ENCODE peak calls at places on chromosomes 16 and 17, in eight cellular contexts. B is cardiac muscle cell, Z is CMK, E is tibial artery, S is anterior cingulate cortex, C is NCI-H1092, F is EH, T is substantia nigra. L is an unnamed sample.

GRCh38 chr17:6027342-6028024 is 42.7 kb upstream of the WSCD1 start:
- DNase-seq in B (no peak), Z (no peak), E (no peak), S (no peak), C (no peak), F (no peak), T (no peak), L (no peak)

GRCh38 chr17:67151717-67152116 is 93.3 kb downstream of the HELZ start:
- DNase-seq in B (peak; percentile 12), Z (no peak), E (no peak), S (no peak), C (no peak), F (peak; percentile 81), T (no peak), L (no peak)

GRCh38 chr16:57355898-57356414 is 2.6 kb upstream of the CCL22 start:
- DNase-seq in B (no peak), Z (no peak), E (no peak), S (no peak), C (no peak), F (no peak), T (no peak), L (no peak)

GRCh38 chr16:2089676-2090480 is 42.1 kb downstream of the TSC2 start:
- DNase-seq in B (no peak), Z (no peak), E (no peak), S (no peak), C (no peak), F (no peak), T (no peak), L (no peak)

GRCh38 chr17:19018600-19018950 is 14.0 kb upstream of the FAM83G start:
- DNase-seq in B (no peak), Z (no peak), E (no peak), S (no peak), C (no peak), F (no peak), T (no peak), L (no peak)

GRCh38 chr17:72424505-72425117 is 303.8 kb downstream of the SOX9 start:
- DNase-seq in B (no peak), Z (no peak), E (no peak), S (no peak), C (no peak), F (no peak), T (no peak), L (no peak)

GRCh38 chr16:84806256-84806889 is 13.4 kb upstream of the CRISPLD2 start:
- DNase-seq in B (peak; percentile 89), Z (peak; percentile 9), E (no peak), S (no peak), C (no peak), F (peak; percentile 97), T (no peak), L (peak; percentile 16)

GRCh38 chr17:75516619-75517276 is 420 bp downstream of the TSEN54 start:
- DNase-seq in B (peak; percentile 27), Z (no peak), E (no peak), S (no peak), C (no peak), F (peak; percentile 38), T (no peak), L (no peak)

GRCh38 chr17:46962374-46962790 is 16.7 kb downstream of the RPRML start:
- DNase-seq in B (peak; percentile 90), Z (no peak), E (peak; percentile 15), S (no peak), C (no peak), F (peak; percentile 84), T (no peak), L (no peak)

GRCh38 chr16:72873853-72874252 is 174.1 kb downstream of the ZFHX3 start:
- DNase-seq in B (no peak), Z (no peak), E (peak; percentile 11), S (no peak), C (no peak), F (no peak), T (no peak), L (no peak)

GRCh38 chr16:12500771-12501170 is 302.9 kb downstream of the CPPED1 start:
- DNase-seq in B (no peak), Z (no peak), E (no peak), S (no peak), C (no peak), F (no peak), T (no peak), L (no peak)

GRCh38 chr16:22152316-22152715 is 10.0 kb upstream of the SDR42E2 start:
- DNase-seq in B (no peak), Z (no peak), E (no peak), S (no peak), C (no peak), F (no peak), T (no peak), L (no peak)

GRCh38 chr17:30922235-30922993 is 669 bp downstream of the ADAP2 start:
- DNase-seq in B (no peak), Z (no peak), E (peak; percentile 66), S (no peak), C (no peak), F (peak; percentile 9), T (no peak), L (no peak)

GRCh38 chr17:50198026-50198669 is 3.3 kb downstream of the COL1A1 start:
- DNase-seq in B (peak; percentile 79), Z (no peak), E (peak; percentile 86), S (no peak), C (no peak), F (peak; percentile 77), T (no peak), L (peak; percentile 33)

GRCh38 chr17:16617481-16618060 is 36.1 kb downstream of the ZNF624 start:
- DNase-seq in B (no peak), Z (no peak), E (no peak), S (no peak), C (no peak), F (no peak), T (no peak), L (no peak)

GRCh38 chr17:62188713-62189112 is 123.6 kb upstream of the MED13 start:
- DNase-seq in B (no peak), Z (no peak), E (no peak), S (no peak), C (no peak), F (no peak), T (no peak), L (no peak)

GRCh38 chr17:36675250-36675649 is 73.9 kb downstream of the MRM1 start:
- DNase-seq in B (no peak), Z (no peak), E (no peak), S (no peak), C (no peak), F (no peak), T (no peak), L (no peak)

GRCh38 chr16:54418903-54419302 is 132.3 kb upstream of the IRX3 start:
- DNase-seq in B (no peak), Z (no peak), E (no peak), S (no peak), C (no peak), F (no peak), T (no peak), L (no peak)

GRCh38 chr16:87560428-87561199 is 41.7 kb upstream of the JPH3 start:
- DNase-seq in B (peak; percentile 52), Z (peak; percentile 73), E (peak; percentile 87), S (no peak), C (no peak), F (peak; percentile 35), T (no peak), L (no peak)

GRCh38 chr17:80191720-80192265 is 22.0 kb downstream of the CARD14 start:
- DNase-seq in B (peak; percentile 42), Z (no peak), E (no peak), S (no peak), C (no peak), F (no peak), T (no peak), L (no peak)

GRCh38 chr17:15171433-15172047 is 93.6 kb downstream of the PMP22 start:
- DNase-seq in B (peak; percentile 83), Z (no peak), E (peak; percentile 73), S (peak; percentile 29), C (no peak), F (peak; percentile 79), T (peak; percentile 39), L (peak; percentile 65)

GRCh38 chr16:81600275-81600674 is 155.7 kb downstream of the CMIP start:
- DNase-seq in B (peak; percentile 71), Z (no peak), E (no peak), S (no peak), C (no peak), F (peak; percentile 93), T (no peak), L (no peak)

GRCh38 chr17:66431910-66432309 is 129.5 kb downstream of the PRKCA start:
- DNase-seq in B (peak; percentile 88), Z (no peak), E (no peak), S (no peak), C (no peak), F (peak; percentile 87), T (no peak), L (no peak)

GRCh38 chr17:39576187-39576586 is 31.5 kb downstream of the NEUROD2 start:
- DNase-seq in B (no peak), Z (no peak), E (no peak), S (no peak), C (peak; percentile 34), F (peak; percentile 29), T (no peak), L (no peak)

GRCh38 chr16:10961231-10961630 is 16.9 kb downstream of the CLEC16A start:
- DNase-seq in B (peak; percentile 64), Z (no peak), E (peak; percentile 77), S (no peak), C (no peak), F (peak; percentile 93), T (no peak), L (no peak)

GRCh38 chr17:59266748-59267147 is 46.4 kb downstream of the GDPD1 start:
- DNase-seq in B (peak; percentile 54), Z (no peak), E (no peak), S (no peak), C (no peak), F (no peak), T (no peak), L (no peak)

GRCh38 chr17:28665994-28666393 is 4.0 kb downstream of the SUPT6H start:
- DNase-seq in B (no peak), Z (no peak), E (no peak), S (no peak), C (no peak), F (no peak), T (no peak), L (no peak)

L was measured in globus pallidus.